ENCODE peak calls at places on chromosomes 5 and 9, in six cellular contexts. One of them, this sample, is unnamed.

GRCh38 chr9:107488400-107489143 is 997 bp downstream of the KLF4 start:
- DNase-seq in A549: peak; percentile 61
- DNase-seq in breast epithelium: peak; percentile 79
- DNase-seq in transverse colon: peak; percentile 81
- DNase-seq in body of pancreas: peak; percentile 53
- DNase-seq in IMR-90: peak; percentile 49
- DNase-seq in this sample: peak; percentile 86

GRCh38 chr5:153543959-153544470 is 53.5 kb downstream of the GRIA1 start:
- DNase-seq in A549: no peak
- DNase-seq in breast epithelium: no peak
- DNase-seq in transverse colon: no peak
- DNase-seq in body of pancreas: no peak
- DNase-seq in IMR-90: peak; percentile 45
- DNase-seq in this sample: no peak

GRCh38 chr9:27329292-27329691 is 32.3 kb upstream of the EQTN start:
- DNase-seq in A549: no peak
- DNase-seq in breast epithelium: no peak
- DNase-seq in transverse colon: no peak
- DNase-seq in body of pancreas: no peak
- DNase-seq in IMR-90: no peak
- DNase-seq in this sample: no peak

GRCh38 chr5:6676702-6677101 is 36.5 kb upstream of the TENT4A start:
- DNase-seq in A549: no peak
- DNase-seq in breast epithelium: no peak
- DNase-seq in transverse colon: no peak
- DNase-seq in body of pancreas: no peak
- DNase-seq in IMR-90: peak; percentile 48
- DNase-seq in this sample: no peak

GRCh38 chr5:176361437-176362097 is at the start of gene KIAA1191:
- DNase-seq in A549: peak; percentile 90
- DNase-seq in breast epithelium: peak; percentile 92
- DNase-seq in transverse colon: peak; percentile 96
- DNase-seq in body of pancreas: peak; percentile 96
- DNase-seq in IMR-90: peak; percentile 87
- DNase-seq in this sample: peak; percentile 99

GRCh38 chr5:157793298-157793791 is 49.8 kb downstream of the LSM11 start:
- DNase-seq in A549: no peak
- DNase-seq in breast epithelium: no peak
- DNase-seq in transverse colon: no peak
- DNase-seq in body of pancreas: no peak
- DNase-seq in IMR-90: no peak
- DNase-seq in this sample: no peak

GRCh38 chr5:135482383-135482933 is 30.3 kb upstream of the TIFAB start:
- DNase-seq in A549: no peak
- DNase-seq in breast epithelium: no peak
- DNase-seq in transverse colon: no peak
- DNase-seq in body of pancreas: no peak
- DNase-seq in IMR-90: no peak
- DNase-seq in this sample: no peak

GRCh38 chr5:39005566-39006232 is 68.5 kb downstream of the RICTOR start:
- DNase-seq in A549: peak; percentile 68
- DNase-seq in breast epithelium: no peak
- DNase-seq in transverse colon: no peak
- DNase-seq in body of pancreas: peak; percentile 12
- DNase-seq in IMR-90: peak; percentile 22
- DNase-seq in this sample: no peak

GRCh38 chr5:172868924-172869565 is 35.0 kb downstream of the ERGIC1 start:
- DNase-seq in A549: peak; percentile 93
- DNase-seq in breast epithelium: peak; percentile 73
- DNase-seq in transverse colon: peak; percentile 67
- DNase-seq in body of pancreas: peak; percentile 73
- DNase-seq in IMR-90: peak; percentile 96
- DNase-seq in this sample: peak; percentile 64

GRCh38 chr9:127567898-127568617 is 44.0 kb upstream of the STXBP1 start:
- DNase-seq in A549: no peak
- DNase-seq in breast epithelium: no peak
- DNase-seq in transverse colon: peak; percentile 36
- DNase-seq in body of pancreas: no peak
- DNase-seq in IMR-90: no peak
- DNase-seq in this sample: peak; percentile 84

GRCh38 chr9:122126340-122127333 is 32.9 kb downstream of the NDUFA8 start:
- DNase-seq in A549: no peak
- DNase-seq in breast epithelium: no peak
- DNase-seq in transverse colon: no peak
- DNase-seq in body of pancreas: no peak
- DNase-seq in IMR-90: peak; percentile 51
- DNase-seq in this sample: no peak

GRCh38 chr5:6372251-6373080 is 5.9 kb downstream of the MED10 start:
- DNase-seq in A549: no peak
- DNase-seq in breast epithelium: no peak
- DNase-seq in transverse colon: no peak
- DNase-seq in body of pancreas: no peak
- DNase-seq in IMR-90: no peak
- DNase-seq in this sample: no peak

GRCh38 chr9:20092560-20092959 is 303.7 kb upstream of the SLC24A2 start:
- DNase-seq in A549: no peak
- DNase-seq in breast epithelium: no peak
- DNase-seq in transverse colon: no peak
- DNase-seq in body of pancreas: no peak
- DNase-seq in IMR-90: no peak
- DNase-seq in this sample: no peak

GRCh38 chr9:97941323-97941722 is 3.4 kb upstream of the HEMGN start:
- DNase-seq in A549: no peak
- DNase-seq in breast epithelium: no peak
- DNase-seq in transverse colon: no peak
- DNase-seq in body of pancreas: no peak
- DNase-seq in IMR-90: no peak
- DNase-seq in this sample: no peak

GRCh38 chr5:32309766-32310165 is 3.0 kb downstream of the MTMR12 start:
- DNase-seq in A549: no peak
- DNase-seq in breast epithelium: no peak
- DNase-seq in transverse colon: no peak
- DNase-seq in body of pancreas: no peak
- DNase-seq in IMR-90: no peak
- DNase-seq in this sample: no peak

GRCh38 chr5:77640577-77641396 is 2.3 kb upstream of the OTP start:
- DNase-seq in A549: no peak
- DNase-seq in breast epithelium: no peak
- DNase-seq in transverse colon: no peak
- DNase-seq in body of pancreas: no peak
- DNase-seq in IMR-90: no peak
- DNase-seq in this sample: no peak

GRCh38 chr9:16515879-16516289 is 354.6 kb downstream of the BNC2 start:
- DNase-seq in A549: peak; percentile 26
- DNase-seq in breast epithelium: no peak
- DNase-seq in transverse colon: no peak
- DNase-seq in body of pancreas: no peak
- DNase-seq in IMR-90: peak; percentile 84
- DNase-seq in this sample: no peak

GRCh38 chr9:131554088-131554864 is 9.0 kb downstream of the PRRT1B start:
- DNase-seq in A549: no peak
- DNase-seq in breast epithelium: no peak
- DNase-seq in transverse colon: no peak
- DNase-seq in body of pancreas: no peak
- DNase-seq in IMR-90: no peak
- DNase-seq in this sample: no peak

GRCh38 chr5:62306494-62307363 is 723 bp downstream of the KIF2A start:
- DNase-seq in A549: peak; percentile 47
- DNase-seq in breast epithelium: peak; percentile 55
- DNase-seq in transverse colon: peak; percentile 49
- DNase-seq in body of pancreas: peak; percentile 41
- DNase-seq in IMR-90: peak; percentile 35
- DNase-seq in this sample: peak; percentile 94

GRCh38 chr9:121930970-121931369 is 162.1 kb downstream of the TTLL11 start:
- DNase-seq in A549: no peak
- DNase-seq in breast epithelium: no peak
- DNase-seq in transverse colon: no peak
- DNase-seq in body of pancreas: no peak
- DNase-seq in IMR-90: no peak
- DNase-seq in this sample: no peak

GRCh38 chr9:74379718-74380117 is 117.4 kb upstream of the RORB start:
- DNase-seq in A549: peak; percentile 45
- DNase-seq in breast epithelium: no peak
- DNase-seq in transverse colon: no peak
- DNase-seq in body of pancreas: peak; percentile 51
- DNase-seq in IMR-90: no peak
- DNase-seq in this sample: no peak

GRCh38 chr5:14700478-14701436 is 36.2 kb downstream of the OTULIN start:
- DNase-seq in A549: no peak
- DNase-seq in breast epithelium: no peak
- DNase-seq in transverse colon: no peak
- DNase-seq in body of pancreas: no peak
- DNase-seq in IMR-90: no peak
- DNase-seq in this sample: no peak

GRCh38 chr9:18442629-18443491 is 31.1 kb upstream of the ADAMTSL1 start:
- DNase-seq in A549: peak; percentile 77
- DNase-seq in breast epithelium: peak; percentile 67
- DNase-seq in transverse colon: peak; percentile 76
- DNase-seq in body of pancreas: peak; percentile 77
- DNase-seq in IMR-90: peak; percentile 87
- DNase-seq in this sample: peak; percentile 71

GRCh38 chr5:168409601-168410458 is 76.4 kb upstream of the RARS1 start:
- DNase-seq in A549: no peak
- DNase-seq in breast epithelium: no peak
- DNase-seq in transverse colon: no peak
- DNase-seq in body of pancreas: no peak
- DNase-seq in IMR-90: peak; percentile 91
- DNase-seq in this sample: peak; percentile 68

GRCh38 chr9:136829981-136830885 is 12.0 kb upstream of the AJM1 start:
- DNase-seq in A549: no peak
- DNase-seq in breast epithelium: no peak
- DNase-seq in transverse colon: no peak
- DNase-seq in body of pancreas: no peak
- DNase-seq in IMR-90: no peak
- DNase-seq in this sample: peak; percentile 58

GRCh38 chr9:119318371-119318770 is 50.9 kb downstream of the BRINP1 start:
- DNase-seq in A549: no peak
- DNase-seq in breast epithelium: no peak
- DNase-seq in transverse colon: no peak
- DNase-seq in body of pancreas: no peak
- DNase-seq in IMR-90: no peak
- DNase-seq in this sample: no peak

GRCh38 chr5:113249216-113249615 is 185.6 kb downstream of the TSSK1B start:
- DNase-seq in A549: no peak
- DNase-seq in breast epithelium: no peak
- DNase-seq in transverse colon: no peak
- DNase-seq in body of pancreas: no peak
- DNase-seq in IMR-90: peak; percentile 83
- DNase-seq in this sample: no peak

GRCh38 chr5:96936431-96937221 is 746 bp downstream of the LNPEP start:
- DNase-seq in A549: peak; percentile 21
- DNase-seq in breast epithelium: no peak
- DNase-seq in transverse colon: peak; percentile 51
- DNase-seq in body of pancreas: peak; percentile 58
- DNase-seq in IMR-90: peak; percentile 31
- DNase-seq in this sample: peak; percentile 89
- H3K4me1 ChIP-seq in A549: peaks cover 25% of the 10 kb centered on the region
- H3K4me1 ChIP-seq in breast epithelium: no peaks in the 10 kb centered on the region
- H3K4me1 ChIP-seq in transverse colon: peaks cover 14% of the 10 kb centered on the region
- H3K4me1 ChIP-seq in body of pancreas: peaks cover 36% of the 10 kb centered on the region
- H3K4me1 ChIP-seq in IMR-90: peaks cover 2% of the 10 kb centered on the region
- H3K4me1 ChIP-seq in this sample: peaks cover 46% of the 10 kb centered on the region

GRCh38 chr5:137308311-137308710 is 190.8 kb downstream of the SPOCK1 start:
- DNase-seq in A549: no peak
- DNase-seq in breast epithelium: no peak
- DNase-seq in transverse colon: no peak
- DNase-seq in body of pancreas: no peak
- DNase-seq in IMR-90: no peak
- DNase-seq in this sample: no peak
- H3K4me3 ChIP-seq in A549: no peak overlapping the region
- H3K4me3 ChIP-seq in breast epithelium: no peak overlapping the region
- H3K4me3 ChIP-seq in transverse colon: no peak overlapping the region
- H3K4me3 ChIP-seq in body of pancreas: no peak overlapping the region
- H3K4me3 ChIP-seq in IMR-90: no peak overlapping the region
- H3K4me3 ChIP-seq in this sample: no peak overlapping the region

DNA sequence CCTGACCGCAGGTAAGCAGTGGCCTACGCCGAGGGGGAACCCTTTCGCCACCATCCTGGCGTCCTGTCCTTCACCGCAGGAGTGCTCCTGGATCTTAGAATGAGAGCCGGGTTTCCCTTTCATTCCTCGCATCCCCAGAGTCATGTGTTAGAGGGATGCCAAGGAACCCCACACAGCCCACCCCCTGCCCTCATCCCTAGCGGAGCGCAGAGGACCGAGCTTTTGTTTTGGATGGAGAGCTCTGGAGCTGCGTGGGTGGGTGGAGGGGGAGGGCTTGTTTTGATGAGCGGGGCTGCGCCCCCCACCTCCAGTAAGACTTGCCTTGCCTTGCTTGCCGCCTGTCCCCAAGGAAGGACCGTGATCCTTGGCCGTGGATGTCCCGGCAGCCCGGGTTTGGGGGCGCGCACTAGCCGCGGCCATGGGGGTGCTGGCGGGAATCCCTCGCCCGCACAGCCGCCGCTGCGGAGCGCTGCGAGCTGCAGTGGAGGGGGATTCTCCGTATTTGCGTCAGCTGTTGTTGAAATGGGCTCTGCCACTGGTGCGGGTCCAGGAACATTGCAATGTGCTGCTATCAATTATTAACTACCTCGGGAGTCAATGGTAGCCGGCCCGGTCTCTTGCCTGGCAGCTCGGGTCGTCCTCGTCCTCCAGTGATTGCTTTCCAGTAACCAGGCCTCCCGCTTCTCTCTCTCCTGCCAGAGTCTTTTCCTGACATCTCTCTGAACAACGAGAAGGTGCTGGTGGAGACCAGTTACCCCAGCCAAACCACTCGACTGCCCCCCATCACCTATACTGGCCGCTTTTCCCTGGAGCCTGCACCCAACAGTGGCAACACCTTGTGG is 1.0 kb downstream of the EGR1 start:
- DNase-seq in A549: peak; percentile 47
- DNase-seq in breast epithelium: no peak
- DNase-seq in transverse colon: peak; percentile 45
- DNase-seq in body of pancreas: peak; percentile 84
- DNase-seq in IMR-90: peak; percentile 39
- DNase-seq in this sample: peak; percentile 85
- TF ChIP-seq POLR2A in A549: no peak
- TF ChIP-seq POLR2A in breast epithelium: no peak
- TF ChIP-seq POLR2A in transverse colon: no peak
- TF ChIP-seq POLR2A in body of pancreas: no peak
- TF ChIP-seq POLR2A in IMR-90: no peak
- TF ChIP-seq POLR2A in this sample: no peak

DNA sequence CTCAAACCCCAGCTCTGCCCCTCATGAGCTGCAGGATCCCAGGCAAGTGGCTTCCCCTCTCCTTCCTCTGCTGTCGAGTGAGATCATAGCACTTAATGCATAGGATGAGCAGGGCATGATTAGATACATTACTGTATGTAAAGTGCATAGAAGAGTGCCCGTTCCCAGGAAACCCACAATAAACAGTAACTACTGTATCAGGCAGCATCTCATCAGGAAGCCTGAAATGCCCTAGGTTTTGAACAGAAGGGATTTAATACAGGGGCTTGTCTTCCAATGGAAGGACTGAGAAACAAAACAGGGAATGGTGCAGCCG is 38.5 kb upstream of the NEK6 start:
- DNase-seq in A549: no peak
- DNase-seq in breast epithelium: no peak
- DNase-seq in transverse colon: no peak
- DNase-seq in body of pancreas: no peak
- DNase-seq in IMR-90: no peak
- DNase-seq in this sample: peak; percentile 18
- H3K4me1 ChIP-seq in A549: peaks cover 34% of the 10 kb centered on the region
- H3K4me1 ChIP-seq in breast epithelium: no peaks in the 10 kb centered on the region
- H3K4me1 ChIP-seq in transverse colon: peaks cover 16% of the 10 kb centered on the region
- H3K4me1 ChIP-seq in body of pancreas: peaks cover 65% of the 10 kb centered on the region
- H3K4me1 ChIP-seq in IMR-90: peaks cover 14% of the 10 kb centered on the region
- H3K4me1 ChIP-seq in this sample: peaks cover 100% of the 10 kb centered on the region